ENCODE peak calls at places on chromosomes 13 and 19, in five cellular contexts. O is stomach, W is IMR-90, Y is BJ, Z is tibial nerve. M is an unnamed sample.

GRCh38 chr19:15589760-15590451 is 25.1 kb upstream of the CYP4F8 start:
- DNase-seq in O (no peak), Z (no peak), Y (no peak), W (no peak), M (no peak)

GRCh38 chr19:54517483-54517882 is 14.9 kb downstream of the LAIR2 start:
- DNase-seq in Y (no peak), Z (peak), W (peak), O (peak), M (peak)

GRCh38 chr19:38173324-38174041 is 50.5 kb downstream of the DPF1 start:
- DNase-seq in O (peak), W (peak), Z (no peak), Y (no peak), M (peak)

GRCh38 chr19:35144600-35145436 is 1.8 kb downstream of the FXYD7 start:
- DNase-seq in Y (no peak), W (no peak), Z (no peak), O (peak), M (no peak)

GRCh38 chr19:10430505-10431253 is 10.3 kb downstream of the PDE4A start:
- DNase-seq in Y (no peak), W (peak), O (peak), Z (no peak), M (no peak)

GRCh38 chr19:42596391-42597071 is 1.8 kb upstream of the CEACAM8 start:
- DNase-seq in W (no peak), Z (no peak), Y (no peak), O (peak), M (no peak)

GRCh38 chr19:17576758-17577532 is 21.5 kb downstream of the COLGALT1 start:
- DNase-seq in Z (peak), O (no peak), W (no peak), Y (no peak), M (peak)

GRCh38 chr13:95540848-95541247 is 11.7 kb upstream of the CLDN10 start:
- DNase-seq in O (no peak), W (no peak), Y (no peak), Z (no peak), M (no peak)

GRCh38 chr13:112690242-112690943 is 555 bp downstream of the ATP11A start:
- DNase-seq in O (peak), Z (no peak), W (peak), Y (no peak), M (peak)

GRCh38 chr13:40813662-40814454 is 24.4 kb downstream of the SLC25A15 start:
- DNase-seq in O (no peak), Y (no peak), W (peak), Z (no peak), M (peak)

GRCh38 chr19:50423279-50424113 is 4.8 kb downstream of the SPIB start:
- DNase-seq in Z (no peak), W (no peak), O (no peak), Y (no peak), M (no peak)

GRCh38 chr19:39448271-39448670 is 2.9 kb downstream of the SUPT5H start:
- DNase-seq in Z (no peak), W (peak), O (no peak), Y (no peak), M (no peak)

DNA sequence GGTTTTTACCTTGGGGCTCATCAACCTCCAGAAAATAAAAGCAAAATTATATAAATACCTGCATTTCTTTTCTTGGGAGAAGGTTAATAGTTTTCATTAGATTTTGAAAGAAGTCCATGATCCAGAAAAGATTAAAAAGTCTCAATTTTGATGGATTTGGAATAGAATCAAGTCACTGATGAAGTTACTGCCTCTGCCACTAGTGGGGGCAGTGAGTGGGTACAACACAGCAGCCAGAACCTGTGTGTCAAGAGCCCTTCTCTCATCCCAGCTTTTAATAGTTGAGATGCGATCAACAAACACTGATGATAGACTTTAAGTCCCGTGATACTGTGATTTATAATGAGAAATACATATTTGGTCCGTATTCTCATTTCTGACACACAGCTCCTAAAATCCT is 686.7 kb downstream of the DIAPH3 start:
- DNase-seq in O (no peak), W (no peak), Y (no peak), Z (no peak), M (no peak)
- TF ChIP-seq CTCF in O (no peak), W (peak), Y (peak), Z (no peak), M (peak)

GRCh38 chr19:6417713-6418561 is 6.7 kb downstream of the KHSRP start:
- DNase-seq in W (peak), Z (no peak), O (no peak), Y (no peak), M (peak)
- TF ChIP-seq CTCF in W (peak), Z (peak), O (no peak), Y (peak), M (peak)

GRCh38 chr13:98994080-98994479 is 16.2 kb upstream of the DOCK9 start:
- DNase-seq in W (no peak), Y (no peak), O (no peak), Z (no peak), M (no peak)
- TF ChIP-seq CTCF in W (no peak), Y (no peak), O (no peak), Z (no peak), M (no peak)

GRCh38 chr13:45501175-45501526 is 36.4 kb downstream of the COG3 start:
- DNase-seq in W (no peak), Z (no peak), O (no peak), Y (no peak), M (no peak)
- TF ChIP-seq CTCF in W (no peak), Z (no peak), O (no peak), Y (no peak), M (no peak)

GRCh38 chr13:23579072-23579885 is 9.1 kb downstream of the TNFRSF19 start:
- DNase-seq in Z (peak), O (peak), W (peak), Y (no peak), M (peak)
- TF ChIP-seq CTCF in Z (no peak), O (no peak), W (no peak), Y (no peak), M (no peak)

GRCh38 chr13:26656919-26657318 is 99.4 kb downstream of the WASF3 start:
- DNase-seq in Y (no peak), W (peak), Z (no peak), O (no peak), M (peak)
- TF ChIP-seq CTCF in Y (no peak), W (peak), Z (no peak), O (no peak), M (peak)

M was measured in astrocyte of the spinal cord.